ENCODE peak calls at places on chromosomes 6 and 20, in ten cellular contexts. J is GM12865, D is neuronal stem cell, U is astrocyte, V is NCI-H748 treated with DMSO at 0.1 percent for 48 hours, T is M059J, W is NCI-H69, X is left ventricle myocardium inferior, I is left colon, K is AG20443. M is an unnamed sample.

GRCh38 chr20:48153523-48153922 is 368.2 kb upstream of the SULF2 start:
- DNase-seq in J (peak), D (no peak), U (peak), V (peak), T (peak), W (peak), X (no peak), I (no peak), K (no peak), M (peak)

GRCh38 chr20:33827629-33828325 is 16.6 kb downstream of the CHMP4B start:
- DNase-seq in J (no peak), D (no peak), U (no peak), V (no peak), T (no peak), W (no peak), X (no peak), I (no peak), K (no peak), M (no peak)

GRCh38 chr6:167893416-167893815 is 66.7 kb downstream of the AFDN start:
- DNase-seq in J (no peak), D (no peak), U (peak), V (no peak), T (peak), W (peak), X (no peak), I (no peak), K (peak), M (no peak)

GRCh38 chr20:3843490-3843889 is 3.1 kb upstream of the MAVS start:
- DNase-seq in J (no peak), D (no peak), U (peak), V (no peak), T (peak), W (no peak), X (no peak), I (no peak), K (peak), M (no peak)

GRCh38 chr6:100724222-100724621 is 156.9 kb downstream of the ASCC3 start:
- DNase-seq in J (no peak), D (no peak), U (no peak), V (no peak), T (no peak), W (no peak), X (no peak), I (no peak), K (no peak), M (peak)

GRCh38 chr20:35007891-35008290 is 52.2 kb downstream of the MYH7B start:
- DNase-seq in J (no peak), D (no peak), U (no peak), V (no peak), T (no peak), W (no peak), X (no peak), I (no peak), K (no peak), M (no peak)

GRCh38 chr6:3310710-3311109 is 52.0 kb downstream of the PSMG4 start:
- DNase-seq in J (no peak), D (no peak), U (no peak), V (no peak), T (no peak), W (peak), X (no peak), I (no peak), K (no peak), M (no peak)

GRCh38 chr6:40788661-40789111 is 201.5 kb upstream of the LRFN2 start:
- DNase-seq in J (no peak), D (no peak), U (peak), V (no peak), T (peak), W (peak), X (no peak), I (no peak), K (peak), M (peak)

GRCh38 chr6:156989159-156989806 is 212.1 kb downstream of the ARID1B start:
- DNase-seq in J (no peak), D (no peak), U (no peak), V (no peak), T (no peak), W (no peak), X (no peak), I (no peak), K (no peak), M (no peak)

GRCh38 chr20:51383891-51384510 is 158.5 kb downstream of the NFATC2 start:
- DNase-seq in J (no peak), D (no peak), U (no peak), V (no peak), T (no peak), W (no peak), X (no peak), I (no peak), K (no peak), M (no peak)

GRCh38 chr6:56046576-56046975 is 171.2 kb upstream of the BMP5 start:
- DNase-seq in J (no peak), D (no peak), U (peak), V (no peak), T (peak), W (no peak), X (peak), I (no peak), K (peak), M (peak)

GRCh38 chr6:150334790-150335783 is 33.7 kb upstream of the IYD start:
- DNase-seq in J (peak), D (peak), U (peak), V (peak), T (peak), W (peak), X (no peak), I (peak), K (peak), M (peak)

GRCh38 chr6:140571139-140571538 is 1196.7 kb upstream of the CITED2 start:
- DNase-seq in J (no peak), D (no peak), U (peak), V (no peak), T (no peak), W (no peak), X (no peak), I (no peak), K (no peak), M (no peak)

GRCh38 chr6:33197431-33198048 is 2.9 kb downstream of the RXRB start:
- DNase-seq in J (peak), D (no peak), U (peak), V (peak), T (peak), W (peak), X (no peak), I (peak), K (peak), M (peak)

GRCh38 chr20:48308232-48308781 is 519.5 kb downstream of the PREX1 start:
- DNase-seq in J (no peak), D (no peak), U (no peak), V (no peak), T (no peak), W (no peak), X (no peak), I (no peak), K (no peak), M (no peak)

GRCh38 chr6:36523936-36524499 is 23.3 kb downstream of the STK38 start:
- DNase-seq in J (no peak), D (no peak), U (no peak), V (no peak), T (no peak), W (no peak), X (no peak), I (no peak), K (no peak), M (no peak)

GRCh38 chr6:135280375-135281136 is 99.4 kb downstream of the MYB start:
- DNase-seq in J (no peak), D (no peak), U (peak), V (no peak), T (peak), W (peak), X (no peak), I (no peak), K (no peak), M (peak)

GRCh38 chr20:19767070-19767469 is 9.0 kb downstream of the RIN2 start:
- DNase-seq in J (no peak), D (no peak), U (no peak), V (no peak), T (no peak), W (no peak), X (no peak), I (no peak), K (no peak), M (no peak)

GRCh38 chr20:36182604-36183154 is 28.1 kb downstream of the EPB41L1 start:
- DNase-seq in J (no peak), D (no peak), U (no peak), V (no peak), T (no peak), W (no peak), X (no peak), I (no peak), K (no peak), M (no peak)

GRCh38 chr6:36827261-36828079 is 11.8 kb downstream of the CPNE5 start:
- DNase-seq in J (no peak), D (no peak), U (peak), V (no peak), T (peak), W (peak), X (no peak), I (no peak), K (peak), M (no peak)

GRCh38 chr6:156262014-156262413 is 515.2 kb upstream of the ARID1B start:
- DNase-seq in J (no peak), D (no peak), U (no peak), V (peak), T (no peak), W (peak), X (no peak), I (no peak), K (no peak), M (no peak)

GRCh38 chr6:1792989-1793388 is 183.3 kb downstream of the FOXC1 start:
- DNase-seq in J (peak), D (no peak), U (no peak), V (peak), T (peak), W (peak), X (no peak), I (no peak), K (peak), M (no peak)

GRCh38 chr6:69594405-69594804 is 202.4 kb downstream of the LMBRD1 start:
- DNase-seq in J (no peak), D (no peak), U (no peak), V (no peak), T (peak), W (no peak), X (no peak), I (no peak), K (no peak), M (no peak)

GRCh38 chr6:26223677-26224546 is 136.7 kb downstream of the HFE start:
- DNase-seq in J (peak), D (peak), U (peak), V (peak), T (peak), W (peak), X (peak), I (peak), K (peak), M (peak)

GRCh38 chr6:150267686-150268561 is 100.9 kb upstream of the IYD start:
- DNase-seq in J (no peak), D (no peak), U (peak), V (no peak), T (no peak), W (peak), X (no peak), I (no peak), K (peak), M (no peak)

GRCh38 chr6:169345198-169345597 is 91.6 kb upstream of the THBS2 start:
- DNase-seq in J (no peak), D (no peak), U (no peak), V (no peak), T (peak), W (peak), X (no peak), I (no peak), K (no peak), M (no peak)

GRCh38 chr6:157524735-157525134 is 143.7 kb downstream of the ZDHHC14 start:
- DNase-seq in J (no peak), D (no peak), U (no peak), V (no peak), T (no peak), W (no peak), X (no peak), I (no peak), K (no peak), M (no peak)

GRCh38 chr20:3922983-3923339 is 33.8 kb downstream of the PANK2 start:
- DNase-seq in J (no peak), D (no peak), U (no peak), V (no peak), T (no peak), W (no peak), X (no peak), I (no peak), K (no peak), M (no peak)

GRCh38 chr20:18416478-18416877 is 50.4 kb downstream of the DZANK1 start:
- DNase-seq in J (no peak), D (no peak), U (no peak), V (no peak), T (no peak), W (no peak), X (no peak), I (no peak), K (no peak), M (no peak)

GRCh38 chr20:419556-420168 is 11.6 kb downstream of the RBCK1 start:
- DNase-seq in J (no peak), D (no peak), U (no peak), V (no peak), T (no peak), W (peak), X (no peak), I (peak), K (no peak), M (no peak)

GRCh38 chr6:26305097-26305841 is 59.7 kb upstream of the BTN3A2 start:
- DNase-seq in J (peak), D (no peak), U (peak), V (peak), T (peak), W (peak), X (no peak), I (peak), K (peak), M (peak)

GRCh38 chr6:152575621-152576150 is 61.5 kb downstream of the SYNE1 start:
- DNase-seq in J (peak), D (no peak), U (peak), V (no peak), T (no peak), W (no peak), X (no peak), I (no peak), K (peak), M (peak)

GRCh38 chr6:140346461-140346860 is 972.0 kb upstream of the CITED2 start:
- DNase-seq in J (peak), D (no peak), U (peak), V (no peak), T (peak), W (no peak), X (no peak), I (no peak), K (no peak), M (peak)

GRCh38 chr6:87155272-87155919 is at the start of gene ZNF292:
- DNase-seq in J (peak), D (peak), U (peak), V (peak), T (peak), W (peak), X (peak), I (peak), K (peak), M (peak)

GRCh38 chr20:48718914-48719578 is 108.8 kb downstream of the PREX1 start:
- DNase-seq in J (peak), D (no peak), U (no peak), V (no peak), T (no peak), W (no peak), X (no peak), I (peak), K (no peak), M (no peak)

GRCh38 chr20:57117296-57117695 is 149.1 kb downstream of the BMP7 start:
- DNase-seq in J (no peak), D (no peak), U (no peak), V (no peak), T (no peak), W (peak), X (no peak), I (no peak), K (no peak), M (no peak)

M was measured in cardiac muscle cell.